ENCODE peak calls at places on chromosomes 1 and 21, in five cellular contexts. W is suprapubic skin, U is K562, Q is sigmoid colon, J is breast epithelium. K is an unnamed sample.

GRCh38 chr1:172966844-172967540 is 83.7 kb downstream of the TNFSF18 start:
- DNase-seq in Q (no peak), J (no peak), U (no peak), W (no peak), K (no peak)

GRCh38 chr1:212283741-212284140 is 1.5 kb upstream of the PPP2R5A start:
- DNase-seq in J (no peak), Q (no peak), U (no peak), W (no peak), K (no peak)

GRCh38 chr1:231016966-231017365 is 23.1 kb downstream of the FAM89A start:
- DNase-seq in U (no peak), W (no peak), J (no peak), Q (no peak), K (no peak)

GRCh38 chr1:66489146-66489545 is 44.8 kb upstream of the SGIP1 start:
- DNase-seq in J (no peak), Q (no peak), W (no peak), U (no peak), K (no peak)

GRCh38 chr1:19255288-19255687 is 3.7 kb downstream of the MRTO4 start:
- DNase-seq in J (no peak), W (no peak), Q (no peak), U (no peak), K (no peak)

GRCh38 chr1:111140680-111140967 is 601 bp downstream of the CEPT1 start:
- DNase-seq in U (no peak), J (peak; percentile 51), W (no peak), Q (no peak), K (no peak)

GRCh38 chr1:231561663-231562383 is 33.4 kb downstream of the TSNAX start:
- DNase-seq in U (no peak), W (no peak), Q (no peak), J (no peak), K (no peak)

GRCh38 chr1:118973536-118974160 is 14.5 kb downstream of the TBX15 start:
- DNase-seq in U (no peak), W (no peak), J (no peak), Q (no peak), K (no peak)

GRCh38 chr1:15370781-15371467 is 38.8 kb upstream of the EFHD2 start:
- DNase-seq in Q (peak; percentile 80), U (no peak), J (no peak), W (no peak), K (no peak)

GRCh38 chr1:155454096-155454495 is 108.5 kb downstream of the ASH1L start:
- DNase-seq in Q (no peak), J (no peak), U (no peak), W (no peak), K (no peak)

GRCh38 chr1:40750326-40750975 is 33.1 kb upstream of the KCNQ4 start:
- DNase-seq in U (no peak), J (no peak), Q (no peak), W (no peak), K (no peak)

GRCh38 chr1:176174108-176174507 is 33.0 kb downstream of the COP1 start:
- DNase-seq in U (no peak), J (no peak), Q (no peak), W (no peak), K (no peak)

GRCh38 chr1:23191199-23191598 is 22.5 kb upstream of the LUZP1 start:
- DNase-seq in U (no peak), W (no peak), Q (no peak), J (no peak), K (no peak)

GRCh38 chr1:55064861-55065263 is 25.5 kb downstream of the PCSK9 start:
- DNase-seq in W (no peak), U (no peak), J (no peak), Q (no peak), K (no peak)

GRCh38 chr1:17440827-17441168 is 1.3 kb upstream of the RCC2 start:
- DNase-seq in J (no peak), W (no peak), Q (no peak), U (no peak), K (no peak)

GRCh38 chr21:39444406-39445145 is 1.0 kb downstream of the LCA5L start:
- DNase-seq in J (no peak), W (no peak), U (peak; percentile 42), Q (no peak), K (no peak)

GRCh38 chr1:236348071-236348470 is 46.0 kb upstream of the EDARADD start:
- DNase-seq in J (no peak), W (no peak), U (no peak), Q (no peak), K (no peak)

GRCh38 chr1:183783342-183783741 is 21.6 kb upstream of the RGL1 start:
- DNase-seq in J (no peak), W (no peak), U (no peak), Q (no peak), K (no peak)

GRCh38 chr1:169044296-169044695 is 62.2 kb upstream of the ATP1B1 start:
- DNase-seq in J (no peak), U (no peak), Q (no peak), W (no peak), K (no peak)

GRCh38 chr1:186849271-186849671 is 20.5 kb downstream of the PLA2G4A start:
- DNase-seq in U (no peak), Q (no peak), W (no peak), J (no peak), K (no peak)

GRCh38 chr1:155085504-155086181 is 7.0 kb downstream of the EFNA3 start:
- DNase-seq in W (no peak), J (peak; percentile 84), U (peak; percentile 61), Q (peak; percentile 85), K (no peak)

GRCh38 chr1:119279441-119280415 is 88.9 kb upstream of the HAO2 start:
- DNase-seq in U (no peak), W (no peak), J (no peak), Q (no peak), K (peak; percentile 79)

GRCh38 chr1:99675292-99675691 is 29.4 kb downstream of the PALMD start:
- DNase-seq in Q (no peak), W (no peak), J (no peak), U (no peak), K (no peak)

GRCh38 chr1:196955926-196956325 is 12.4 kb downstream of the CFHR2 start:
- DNase-seq in Q (no peak), W (no peak), J (no peak), U (no peak), K (no peak)

GRCh38 chr1:169426174-169426716 is 1.0 kb downstream of the CCDC181 start:
- DNase-seq in U (no peak), Q (no peak), W (no peak), J (no peak), K (no peak)

GRCh38 chr1:184315254-184315653 is 71.6 kb upstream of the C1orf21 start:
- DNase-seq in W (no peak), U (no peak), Q (no peak), J (no peak), K (no peak)

DNA sequence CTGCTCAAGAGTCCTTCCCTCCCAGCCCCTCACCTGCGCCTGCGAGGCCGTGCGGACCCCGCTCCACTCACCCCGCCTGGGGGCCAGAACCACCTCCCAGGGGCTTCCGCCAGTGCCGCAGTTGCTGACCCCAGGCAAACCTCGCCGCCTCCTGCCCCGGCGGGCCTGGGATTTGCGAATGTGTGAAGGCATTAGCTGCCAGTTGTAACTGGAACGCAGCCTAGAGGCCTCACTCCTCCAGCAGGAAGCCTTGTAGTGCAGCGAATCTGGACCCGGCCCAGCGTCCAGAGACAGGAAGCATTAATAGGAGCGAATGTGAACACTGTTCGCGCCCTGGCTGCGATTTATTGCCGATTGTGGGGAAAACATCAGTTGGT is 140.9 kb upstream of the ARHGEF16 start:
- DNase-seq in J (peak; percentile 77), U (no peak), W (peak; percentile 91), Q (peak; percentile 98), K (no peak)
- H3K4me3 ChIP-seq in J (peak overlapping the region; percentile 20), U (no peak overlapping the region), W (no peak overlapping the region), Q (no peak overlapping the region), K (no peak overlapping the region)

DNA sequence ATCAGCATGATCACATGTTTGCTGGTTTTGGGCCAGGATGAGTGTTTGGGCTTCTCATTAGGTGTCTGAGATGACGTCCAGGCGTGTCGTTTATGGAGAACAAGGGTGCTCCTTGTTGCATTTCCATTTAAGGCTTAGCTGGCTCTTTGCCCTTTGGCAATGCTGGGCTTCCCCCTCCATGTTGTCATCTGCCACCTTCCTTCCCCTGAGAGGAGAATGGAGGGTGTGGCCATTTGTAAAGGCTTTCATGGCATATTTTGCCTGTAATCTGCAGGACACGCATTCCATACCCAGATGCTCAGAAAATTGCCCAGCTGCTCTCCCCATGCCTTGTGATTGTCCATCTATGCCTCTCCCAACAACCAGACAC is 27.7 kb downstream of the PKP1 start:
- DNase-seq in W (no peak), J (peak; percentile 58), Q (no peak), U (no peak), K (no peak)
- TF ChIP-seq POLR2AphosphoS5 in W (peak; percentile 16), J (no peak), Q (no peak), U (no peak), K (no peak)

GRCh38 chr1:27137022-27137542 is 17.8 kb downstream of the SLC9A1 start:
- DNase-seq in U (peak; percentile 63), J (no peak), W (peak; percentile 89), Q (peak; percentile 76), K (no peak)
- H3K4me3 ChIP-seq in U (no peak overlapping the region), J (no peak overlapping the region), W (no peak overlapping the region), Q (no peak overlapping the region), K (no peak overlapping the region)

GRCh38 chr1:30928789-30929134 is 20.2 kb upstream of the SDC3 start:
- DNase-seq in U (no peak), Q (no peak), W (no peak), J (no peak), K (no peak)

GRCh38 chr1:30929135-30929889 is 20.8 kb upstream of the SDC3 start:
- DNase-seq in J (no peak), Q (no peak), W (no peak), U (peak; percentile 74), K (no peak)

GRCh38 chr1:30929944-30930525 is 21.5 kb upstream of the SDC3 start:
- DNase-seq in U (no peak), Q (no peak), J (no peak), W (no peak), K (no peak)

GRCh38 chr1:30928171-30928570 is 19.6 kb upstream of the SDC3 start:
- DNase-seq in J (no peak), U (no peak), Q (no peak), W (no peak), K (no peak)

GRCh38 chr1:30930631-30931173 is 22.1 kb upstream of the SDC3 start:
- DNase-seq in J (no peak), W (no peak), Q (no peak), U (no peak), K (no peak)
- TF ChIP-seq POLR2AphosphoS5 in J (no peak), W (no peak), Q (peak; percentile 3), U (peak; percentile 32), K (no peak)

GRCh38 chr1:203517426-203517974 is 23.5 kb downstream of the OPTC start:
- DNase-seq in U (no peak), J (no peak), Q (no peak), W (no peak), K (no peak)

GRCh38 chr1:203519896-203520295 is 25.9 kb downstream of the OPTC start:
- DNase-seq in U (no peak), W (no peak), J (no peak), Q (no peak), K (no peak)

GRCh38 chr1:203520315-203520714 is 26.4 kb downstream of the OPTC start:
- DNase-seq in U (no peak), J (no peak), W (no peak), Q (no peak), K (no peak)

GRCh38 chr1:203518541-203518940 is 24.6 kb downstream of the OPTC start:
- DNase-seq in J (no peak), W (no peak), U (no peak), Q (no peak), K (no peak)

GRCh38 chr1:203519053-203519770 is 25.3 kb downstream of the OPTC start:
- DNase-seq in Q (no peak), J (no peak), U (no peak), W (no peak), K (no peak)
- H3K4me3 ChIP-seq in Q (no peak overlapping the region), J (no peak overlapping the region), U (no peak overlapping the region), W (no peak overlapping the region), K (no peak overlapping the region)

K was measured in SK-N-MC.